ENCODE peak calls at places on chromosomes 1 and 21, in four cellular contexts. Q is kidney epithelial cell, J is BJ, W is AG09319. A is an unnamed sample.

GRCh38 chr1:62110198-62110817 is 84.3 kb upstream of the L1TD1 start:
- DNase-seq in Q (no peak), J (no peak), W (no peak), A (no peak)

GRCh38 chr1:208681878-208682663 is 437.9 kb upstream of the PLXNA2 start:
- DNase-seq in Q (no peak), J (no peak), W (no peak), A (no peak)

GRCh38 chr1:77347646-77348045 is 65.8 kb downstream of the AK5 start:
- DNase-seq in Q (peak; percentile 48), J (peak; percentile 54), W (no peak), A (no peak)

GRCh38 chr1:201357636-201358348 is 19.7 kb downstream of the TNNT2 start:
- DNase-seq in Q (no peak), J (no peak), W (no peak), A (no peak)

GRCh38 chr1:203536575-203536974 is 42.6 kb downstream of the OPTC start:
- DNase-seq in Q (no peak), J (no peak), W (no peak), A (no peak)

GRCh38 chr1:88917321-88918025 is 26.1 kb upstream of the GTF2B start:
- DNase-seq in Q (no peak), J (no peak), W (no peak), A (no peak)

GRCh38 chr1:108209456-108210108 is 9.4 kb upstream of the SLC25A24 start:
- DNase-seq in Q (no peak), J (no peak), W (no peak), A (no peak)

GRCh38 chr21:27565418-27565817 is 598.5 kb upstream of the ADAMTS5 start:
- DNase-seq in Q (no peak), J (no peak), W (no peak), A (no peak)

GRCh38 chr1:22886211-22886610 is 86.5 kb downstream of the LACTBL1 start:
- DNase-seq in Q (no peak), J (peak; percentile 43), W (peak; percentile 63), A (no peak)

GRCh38 chr1:59173721-59174120 is 123.2 kb upstream of the FGGY start:
- DNase-seq in Q (no peak), J (no peak), W (no peak), A (no peak)

GRCh38 chr1:115330480-115331013 is 7.5 kb downstream of the NGF start:
- DNase-seq in Q (peak; percentile 64), J (peak; percentile 95), W (peak; percentile 91), A (no peak)

GRCh38 chr1:116711061-116711582 is 43.1 kb upstream of the CD2 start:
- DNase-seq in Q (no peak), J (no peak), W (no peak), A (no peak)

GRCh38 chr21:43361127-43361492 is 65.8 kb downstream of the SIK1 start:
- DNase-seq in Q (no peak), J (no peak), W (no peak), A (no peak)

GRCh38 chr1:23951646-23952095 is 8.0 kb upstream of the PNRC2 start:
- DNase-seq in Q (peak; percentile 97), J (peak; percentile 86), W (peak; percentile 16), A (no peak)

GRCh38 chr1:33244809-33245186 is 11.5 kb upstream of the ZNF362 start:
- DNase-seq in Q (no peak), J (no peak), W (no peak), A (no peak)

GRCh38 chr1:168104535-168104934 is 32.2 kb downstream of the GPR161 start:
- DNase-seq in Q (no peak), J (no peak), W (no peak), A (no peak)

GRCh38 chr1:233197940-233198339 is 97.6 kb downstream of the PCNX2 start:
- DNase-seq in Q (no peak), J (no peak), W (no peak), A (no peak)

GRCh38 chr1:180277476-180278192 is 47.6 kb downstream of the LHX4 start:
- DNase-seq in Q (no peak), J (no peak), W (no peak), A (no peak)

GRCh38 chr1:117147856-117148588 is 26.5 kb upstream of the TRIM45 start:
- DNase-seq in Q (no peak), J (peak; percentile 66), W (peak; percentile 19), A (no peak)

GRCh38 chr21:38804617-38805281 is 980 bp upstream of the ETS2 start:
- DNase-seq in Q (no peak), J (no peak), W (no peak), A (no peak)

GRCh38 chr1:14108356-14109275 is 408.6 kb downstream of the PRDM2 start:
- DNase-seq in Q (no peak), J (no peak), W (no peak), A (no peak)

GRCh38 chr1:167957710-167958109 is 20.8 kb upstream of the MPC2 start:
- DNase-seq in Q (no peak), J (no peak), W (no peak), A (no peak)

GRCh38 chr1:154870117-154870571 is at the start of gene KCNN3:
- DNase-seq in Q (peak; percentile 68), J (peak; percentile 28), W (peak; percentile 29), A (peak; percentile 88)

GRCh38 chr1:19825298-19825697 is 10.2 kb upstream of the RNF186 start:
- DNase-seq in Q (no peak), J (no peak), W (no peak), A (no peak)

GRCh38 chr1:195686764-195687163 is 921.5 kb downstream of the KCNT2 start:
- DNase-seq in Q (no peak), J (no peak), W (no peak), A (no peak)

GRCh38 chr1:155893389-155894142 is 17.6 kb downstream of the RIT1 start:
- DNase-seq in Q (peak; percentile 57), J (peak; percentile 71), W (no peak), A (no peak)

GRCh38 chr1:66012076-66012769 is 219.5 kb downstream of the PDE4B start:
- DNase-seq in Q (no peak), J (peak; percentile 14), W (no peak), A (no peak)

GRCh38 chr1:180156201-180156600 is 1.5 kb downstream of the QSOX1 start:
- DNase-seq in Q (no peak), J (no peak), W (no peak), A (no peak)

GRCh38 chr1:86692636-86693035 is 11.7 kb upstream of the SH3GLB1 start:
- DNase-seq in Q (no peak), J (no peak), W (no peak), A (no peak)

DNA sequence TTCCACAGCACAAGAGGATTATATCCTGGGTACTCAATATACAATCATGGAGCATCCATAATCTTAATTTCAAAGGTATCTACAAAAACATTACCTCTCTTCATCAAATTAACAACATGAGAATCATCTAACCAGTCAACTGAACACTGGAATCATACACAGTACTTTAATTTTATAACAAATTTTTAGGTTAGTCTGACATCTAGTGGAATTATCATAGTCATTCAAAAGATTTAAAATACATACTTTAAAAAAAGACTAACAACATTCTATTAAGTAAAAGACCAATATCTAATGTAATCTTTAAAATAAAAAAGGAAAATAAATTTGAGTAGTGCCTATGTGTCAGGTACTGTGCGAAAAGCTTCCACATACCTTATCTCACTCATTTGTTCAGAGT is 16.8 kb upstream of the SH3GLB1 start:
- DNase-seq in Q (no peak), J (no peak), W (no peak), A (no peak)
- TF ChIP-seq CTCF in Q (no peak), J (no peak), W (no peak), A (no peak)

GRCh38 chr1:205517763-205518162 is 13.3 kb downstream of the CDK18 start:
- DNase-seq in Q (no peak), J (no peak), W (no peak), A (no peak)
- TF ChIP-seq CTCF in Q (no peak), J (no peak), W (no peak), A (no peak)

GRCh38 chr1:193339396-193339795 is 153.0 kb upstream of the B3GALT2 start:
- DNase-seq in Q (no peak), J (no peak), W (no peak), A (no peak)

GRCh38 chr1:193342811-193343210 is 156.4 kb upstream of the B3GALT2 start:
- DNase-seq in Q (no peak), J (no peak), W (no peak), A (no peak)

GRCh38 chr1:193335797-193336428 is 149.5 kb upstream of the B3GALT2 start:
- DNase-seq in Q (no peak), J (peak; percentile 80), W (peak; percentile 27), A (no peak)

GRCh38 chr1:193333166-193333565 is 146.8 kb upstream of the B3GALT2 start:
- DNase-seq in Q (no peak), J (no peak), W (no peak), A (no peak)

DNA sequence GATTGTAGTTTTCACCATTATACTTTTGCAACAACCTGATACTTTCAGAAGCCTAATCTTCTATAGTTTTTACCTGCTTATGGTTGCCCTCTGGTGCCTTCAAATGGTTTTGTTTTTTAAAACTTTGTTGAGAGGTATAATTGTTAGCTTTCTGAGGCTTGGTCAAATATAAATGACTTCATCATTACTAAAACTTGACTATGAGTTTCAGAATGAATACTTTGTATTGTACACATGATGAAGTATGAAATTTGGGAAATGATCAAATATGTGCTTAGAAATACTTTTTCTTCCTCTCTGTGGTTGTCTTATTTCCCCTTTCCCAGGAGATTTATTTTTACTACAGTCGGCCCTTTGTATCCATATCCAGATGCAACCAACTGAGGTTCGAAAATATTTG is 151.8 kb upstream of the B3GALT2 start:
- DNase-seq in Q (no peak), J (no peak), W (no peak), A (no peak)
- TF ChIP-seq CTCF in Q (no peak), J (peak; percentile 22), W (peak; percentile 6), A (no peak)

DNA sequence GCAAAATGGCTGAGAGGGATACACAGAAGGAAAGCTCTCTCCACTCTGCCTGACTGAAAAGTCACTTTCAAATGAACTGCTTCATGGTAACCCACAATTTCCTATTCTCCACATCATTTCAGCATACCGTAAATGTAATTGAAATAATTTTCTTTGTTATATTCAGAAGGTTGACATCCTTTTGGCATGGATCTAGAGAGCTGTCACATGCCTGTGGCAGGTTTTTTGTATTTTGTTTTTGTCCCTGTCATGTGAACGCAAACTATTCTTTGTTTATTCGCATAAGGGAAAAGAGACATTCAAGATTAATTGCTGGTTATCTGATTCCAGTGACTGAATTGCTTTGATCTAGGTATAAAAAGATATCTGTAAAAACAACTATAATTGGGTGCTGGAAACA is 1808.1 kb downstream of the NCAM2 start:
- DNase-seq in Q (no peak), J (no peak), W (no peak), A (no peak)
- TF ChIP-seq CTCF in Q (no peak), J (no peak), W (no peak), A (no peak)

GRCh38 chr1:47418681-47419272 is 2.7 kb downstream of the FOXE3 start:
- DNase-seq in Q (no peak), J (no peak), W (no peak), A (no peak)
- TF ChIP-seq CTCF in Q (no peak), J (no peak), W (no peak), A (no peak)

GRCh38 chr1:224894915-224895314 is 34.6 kb upstream of the DNAH14 start:
- DNase-seq in Q (no peak), J (no peak), W (peak; percentile 18), A (no peak)
- TF ChIP-seq CTCF in Q (peak; percentile 41), J (no peak), W (peak; percentile 47), A (no peak)

DNA sequence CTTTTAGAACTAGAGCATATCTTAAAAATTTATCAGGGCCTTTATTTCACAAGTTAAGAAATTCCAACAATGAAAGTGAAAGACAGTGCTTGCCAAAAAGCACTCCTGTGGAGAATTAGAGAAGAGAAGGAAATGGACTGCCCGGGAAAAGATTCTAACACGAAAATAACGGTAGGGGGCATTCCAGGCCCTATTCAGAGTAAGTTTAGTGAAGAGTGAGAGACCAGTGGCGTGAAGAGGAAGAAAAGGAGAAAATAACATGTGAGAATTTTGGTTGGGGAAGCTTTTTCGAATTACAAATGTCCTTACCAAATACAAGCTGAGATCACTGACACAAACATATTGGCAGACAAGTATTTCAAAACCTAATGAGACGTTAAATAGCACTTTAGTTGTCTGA is 38.4 kb upstream of the RBM34 start:
- DNase-seq in Q (no peak), J (no peak), W (peak; percentile 15), A (no peak)
- TF ChIP-seq CTCF in Q (peak; percentile 41), J (peak; percentile 47), W (peak; percentile 48), A (no peak)

A was measured in activated B cell treated with CpG ODN at 0.5 μM for 24 hours.